ENCODE peak calls at places on chromosome 11, in six cellular contexts. V is A172, C is stomach, Y is mucosa of gallbladder, G is cardiac septum, I is smooth muscle cell of the brain vasculature. L is an unnamed sample.

GRCh38 chr11:48001438-48002021 is 21.2 kb downstream of the PTPRJ start:
- DNase-seq in V (peak; percentile 49), C (peak; percentile 50), Y (peak; percentile 57), G (peak; percentile 67), I (peak; percentile 70), L (no peak)

GRCh38 chr11:73218106-73218829 is at the start of gene P2RY2:
- DNase-seq in V (no peak), C (peak; percentile 85), Y (peak; percentile 64), G (peak; percentile 94), I (no peak), L (peak; percentile 52)

GRCh38 chr11:31874631-31875191 is 63.6 kb upstream of the PAX6 start:
- DNase-seq in V (peak; percentile 56), C (no peak), Y (no peak), G (no peak), I (no peak), L (peak; percentile 9)

GRCh38 chr11:26569646-26570045 is 2.4 kb downstream of the MUC15 start:
- DNase-seq in V (no peak), C (no peak), Y (no peak), G (no peak), I (no peak), L (no peak)

GRCh38 chr11:94449437-94449836 is 44.2 kb downstream of the MRE11 start:
- DNase-seq in V (peak; percentile 7), C (no peak), Y (no peak), G (no peak), I (no peak), L (peak; percentile 94)

GRCh38 chr11:96124155-96124554 is 200.2 kb upstream of the MTMR2 start:
- DNase-seq in V (no peak), C (no peak), Y (no peak), G (no peak), I (no peak), L (peak; percentile 38)

GRCh38 chr11:75499423-75500305 is 26.1 kb downstream of the GDPD5 start:
- DNase-seq in V (peak; percentile 98), C (no peak), Y (peak; percentile 31), G (no peak), I (peak; percentile 37), L (peak; percentile 73)

GRCh38 chr11:107076832-107077231 is 58.6 kb upstream of the GUCY1A2 start:
- DNase-seq in V (no peak), C (no peak), Y (no peak), G (no peak), I (no peak), L (no peak)

GRCh38 chr11:8383227-8383626 is 119.5 kb upstream of the LMO1 start:
- DNase-seq in V (no peak), C (no peak), Y (no peak), G (no peak), I (no peak), L (no peak)

GRCh38 chr11:77190331-77191075 is 62.5 kb downstream of the MYO7A start:
- DNase-seq in V (no peak), C (no peak), Y (no peak), G (no peak), I (no peak), L (no peak)

GRCh38 chr11:27280131-27280530 is 82.9 kb downstream of the CCDC34 start:
- DNase-seq in V (no peak), C (no peak), Y (no peak), G (no peak), I (no peak), L (no peak)

GRCh38 chr11:120108154-120108784 is 29.6 kb downstream of the TRIM29 start:
- DNase-seq in V (peak; percentile 21), C (peak; percentile 80), Y (peak; percentile 62), G (no peak), I (peak; percentile 7), L (peak; percentile 50)

GRCh38 chr11:122791836-122792235 is 46.5 kb upstream of the CRTAM start:
- DNase-seq in V (peak; percentile 54), C (no peak), Y (no peak), G (no peak), I (no peak), L (no peak)

GRCh38 chr11:67119577-67120391 is 721 bp downstream of the KDM2A start:
- DNase-seq in V (peak; percentile 40), C (no peak), Y (no peak), G (no peak), I (no peak), L (peak; percentile 20)

GRCh38 chr11:114168691-114169090 is 109.2 kb downstream of the ZBTB16 start:
- DNase-seq in V (no peak), C (no peak), Y (no peak), G (no peak), I (no peak), L (no peak)

GRCh38 chr11:56331861-56332491 is 13.9 kb upstream of the OR8K1 start:
- DNase-seq in V (no peak), C (no peak), Y (no peak), G (no peak), I (no peak), L (no peak)

GRCh38 chr11:99037057-99037456 is 16.3 kb downstream of the CNTN5 start:
- DNase-seq in V (no peak), C (no peak), Y (no peak), G (no peak), I (no peak), L (no peak)

GRCh38 chr11:118929496-118930151 is 3.9 kb upstream of the BCL9L start:
- DNase-seq in V (peak; percentile 34), C (peak; percentile 93), Y (peak; percentile 88), G (peak; percentile 89), I (no peak), L (peak; percentile 78)

GRCh38 chr11:119616586-119617342 is 112.2 kb downstream of the NECTIN1 start:
- DNase-seq in V (no peak), C (no peak), Y (no peak), G (no peak), I (no peak), L (no peak)

GRCh38 chr11:19679952-19680823 is 32.4 kb upstream of the NAV2 start:
- DNase-seq in V (peak; percentile 99), C (peak; percentile 68), Y (peak; percentile 71), G (peak; percentile 92), I (peak; percentile 94), L (peak; percentile 97)

GRCh38 chr11:104337273-104337672 is 173.3 kb upstream of the PDGFD start:
- DNase-seq in V (peak; percentile 16), C (no peak), Y (no peak), G (no peak), I (no peak), L (peak; percentile 6)

GRCh38 chr11:109867784-109868183 is 225.4 kb upstream of the ZC3H12C start:
- DNase-seq in V (no peak), C (no peak), Y (no peak), G (no peak), I (no peak), L (no peak)

GRCh38 chr11:34308049-34308692 is 49.6 kb downstream of the ABTB2 start:
- DNase-seq in V (no peak), C (no peak), Y (no peak), G (no peak), I (no peak), L (peak; percentile 84)

GRCh38 chr11:95254139-95254704 is 23.2 kb upstream of the SESN3 start:
- DNase-seq in V (peak; percentile 69), C (peak; percentile 73), Y (peak; percentile 89), G (peak; percentile 90), I (peak; percentile 75), L (peak; percentile 73)

GRCh38 chr11:75196426-75196825 is 44.1 kb upstream of the TPBGL start:
- DNase-seq in V (no peak), C (no peak), Y (no peak), G (no peak), I (no peak), L (no peak)

GRCh38 chr11:1807628-1807995 is 27.2 kb upstream of the SYT8 start:
- DNase-seq in V (no peak), C (no peak), Y (no peak), G (no peak), I (no peak), L (no peak)

GRCh38 chr11:119728226-119728626 is 774 bp downstream of the NECTIN1 start:
- DNase-seq in V (no peak), C (no peak), Y (no peak), G (no peak), I (no peak), L (no peak)